ENCODE peak calls at places on chromosomes 16 and 17, in eight cellular contexts. E is NCI-H1092; V is NCI-H2029; B is stimulated activated CD4-positive, alpha-beta T cell treated with anti-CD3 and anti-CD28 coated beads, TNF-alpha, amount 100 ng/mL, for 24 hours; F is frontal cortex; J is HCT116; T is cardiac fibroblast; O is NCI-H226. L is an unnamed sample.

GRCh38 chr17:44353656-44354331 is 8.7 kb downstream of the GRN start:
- DNase-seq in E (no peak), V (no peak), B (no peak), F (peak), J (no peak), T (peak), O (no peak), L (no peak)

GRCh38 chr17:2025622-2026309 is 632 bp upstream of the RTN4RL1 start:
- DNase-seq in E (peak), V (peak), B (no peak), F (peak), J (no peak), T (peak), O (peak), L (no peak)

GRCh38 chr17:55237268-55237667 is 27.5 kb upstream of the HLF start:
- DNase-seq in E (no peak), V (no peak), B (no peak), F (no peak), J (no peak), T (peak), O (no peak), L (peak)

GRCh38 chr17:64781013-64781392 is 118.9 kb upstream of the SMURF2 start:
- DNase-seq in E (no peak), V (no peak), B (no peak), F (no peak), J (no peak), T (no peak), O (peak), L (no peak)

GRCh38 chr17:60522889-60523626 is 3.0 kb downstream of the APPBP2 start:
- DNase-seq in E (no peak), V (no peak), B (no peak), F (no peak), J (no peak), T (no peak), O (no peak), L (no peak)

GRCh38 chr17:41547921-41548843 is 20.1 kb upstream of the KRT19 start:
- DNase-seq in E (no peak), V (peak), B (peak), F (no peak), J (peak), T (peak), O (peak), L (no peak)

GRCh38 chr17:35299108-35299507 is 56.2 kb downstream of the SLFN5 start:
- DNase-seq in E (no peak), V (peak), B (no peak), F (no peak), J (no peak), T (no peak), O (no peak), L (no peak)

GRCh38 chr17:35726609-35727460 is 4.6 kb upstream of the RASL10B start:
- DNase-seq in E (no peak), V (no peak), B (no peak), F (no peak), J (no peak), T (peak), O (peak), L (no peak)

GRCh38 chr17:45440161-45440859 is 7.6 kb upstream of the ARHGAP27 start:
- DNase-seq in E (no peak), V (peak), B (no peak), F (no peak), J (no peak), T (no peak), O (no peak), L (no peak)

GRCh38 chr16:30893082-30893743 is 664 bp downstream of the BCL7C start:
- DNase-seq in E (no peak), V (no peak), B (no peak), F (no peak), J (no peak), T (no peak), O (no peak), L (no peak)

GRCh38 chr17:32488177-32488542 is 1.4 kb downstream of the CDK5R1 start:
- DNase-seq in E (no peak), V (no peak), B (no peak), F (no peak), J (no peak), T (no peak), O (no peak), L (no peak)

GRCh38 chr16:17803625-17804410 is 333.1 kb upstream of the XYLT1 start:
- DNase-seq in E (no peak), V (no peak), B (no peak), F (no peak), J (no peak), T (peak), O (no peak), L (no peak)

GRCh38 chr17:59498421-59499307 is 66.7 kb upstream of the DHX40 start:
- DNase-seq in E (no peak), V (no peak), B (no peak), F (no peak), J (no peak), T (no peak), O (no peak), L (no peak)

GRCh38 chr16:80656161-80656560 is 115.4 kb downstream of the DYNLRB2 start:
- DNase-seq in E (no peak), V (no peak), B (no peak), F (no peak), J (no peak), T (no peak), O (no peak), L (no peak)

GRCh38 chr17:77829871-77830799 is 128.4 kb upstream of the TNRC6C start:
- DNase-seq in E (no peak), V (no peak), B (no peak), F (no peak), J (no peak), T (peak), O (peak), L (no peak)

GRCh38 chr16:89072216-89073130 is 21.2 kb upstream of the ACSF3 start:
- DNase-seq in E (peak), V (no peak), B (no peak), F (no peak), J (no peak), T (no peak), O (no peak), L (no peak)

L was measured in GM12864.